ENCODE peak calls at places on chromosomes 13 and 19, in seven cellular contexts. R is effector memory CD8-positive, alpha-beta T cell; N is type B pancreatic cell; Q is left cardiac atrium; G is choroid plexus epithelial cell; I is NCI-H1092 treated with DMSO at 0.1 percent for 48 hours; J is Calu3. Y is an unnamed sample.

GRCh38 chr13:30175166-30175565 is 132.2 kb downstream of the KATNAL1 start:
- DNase-seq in J (no peak), Q (no peak), R (no peak), I (no peak), G (no peak), N (no peak), Y (no peak)

GRCh38 chr13:26558074-26558805 is 757 bp downstream of the WASF3 start:
- DNase-seq in I (no peak), R (no peak), N (no peak), G (peak; percentile 23), J (peak; percentile 3), Q (peak; percentile 33), Y (no peak)

GRCh38 chr19:4707956-4708650 is 15.5 kb downstream of the DPP9 start:
- DNase-seq in R (no peak), G (peak; percentile 64), N (no peak), J (no peak), I (no peak), Q (no peak), Y (no peak)

GRCh38 chr13:111337206-111337605 is 16.8 kb downstream of the TEX29 start:
- DNase-seq in G (peak; percentile 80), J (no peak), N (peak; percentile 29), R (no peak), Q (no peak), I (no peak), Y (peak; percentile 20)

GRCh38 chr13:108005231-108005630 is 210.1 kb downstream of the LIG4 start:
- DNase-seq in R (no peak), I (no peak), Q (no peak), G (no peak), J (no peak), N (no peak), Y (no peak)

GRCh38 chr19:14477417-14478112 is 2.4 kb upstream of the PTGER1 start:
- DNase-seq in R (no peak), I (no peak), Q (no peak), J (no peak), G (peak; percentile 80), N (no peak), Y (no peak)

GRCh38 chr19:56423985-56424353 is 19.8 kb downstream of the ZNF583 start:
- DNase-seq in I (no peak), R (no peak), Q (no peak), N (no peak), J (no peak), G (no peak), Y (no peak)

GRCh38 chr13:45511310-45512147 is 46.8 kb downstream of the COG3 start:
- DNase-seq in N (no peak), J (peak; percentile 19), I (peak; percentile 56), G (peak; percentile 87), R (peak; percentile 37), Q (no peak), Y (no peak)

GRCh38 chr13:52010890-52011689 is at the start of gene ATP7B:
- DNase-seq in N (no peak), R (no peak), G (no peak), Q (peak; percentile 27), I (no peak), J (no peak), Y (no peak)

GRCh38 chr13:50131998-50132936 is 117.0 kb downstream of the KCNRG start:
- DNase-seq in G (no peak), Q (no peak), J (no peak), N (no peak), I (no peak), R (no peak), Y (no peak)

GRCh38 chr19:44260695-44261446 is 1.2 kb downstream of the ZNF233 start:
- DNase-seq in N (no peak), I (no peak), Q (no peak), G (no peak), J (no peak), R (no peak), Y (no peak)